ENCODE peak calls at places on chromosomes 7 and 10, in five cellular contexts. O is A549, M is adrenal gland, C is IMR-90, F is esophagus squamous epithelium. E is an unnamed sample.

GRCh38 chr10:33732176-33733025 is 397.9 kb upstream of the NRP1 start:
- DNase-seq in O (no peak), M (no peak), C (peak), F (no peak), E (no peak)

GRCh38 chr10:125343118-125343752 is 182.9 kb upstream of the CTBP2 start:
- DNase-seq in O (peak), M (no peak), C (peak), F (no peak), E (no peak)

GRCh38 chr10:64082083-64082482 is 560.9 kb downstream of the REEP3 start:
- DNase-seq in O (no peak), M (no peak), C (no peak), F (no peak), E (no peak)

GRCh38 chr10:122779924-122780323 is 65.7 kb downstream of the CUZD1 start:
- DNase-seq in O (no peak), M (no peak), C (no peak), F (no peak), E (no peak)

GRCh38 chr7:159032310-159032709 is 112.4 kb downstream of the VIPR2 start:
- DNase-seq in O (no peak), M (no peak), C (no peak), F (no peak), E (no peak)

GRCh38 chr7:74587435-74588126 is 69.9 kb upstream of the GTF2I start:
- DNase-seq in O (peak), M (peak), C (peak), F (no peak), E (peak)

GRCh38 chr10:71878327-71879034 is 27.4 kb upstream of the PSAP start:
- DNase-seq in O (no peak), M (no peak), C (no peak), F (no peak), E (no peak)

GRCh38 chr7:143299840-143300239 is 11.7 kb downstream of the CASP2 start:
- DNase-seq in O (peak), M (peak), C (no peak), F (no peak), E (no peak)

GRCh38 chr10:124028700-124029487 is 64.5 kb downstream of the CHST15 start:
- DNase-seq in O (no peak), M (peak), C (no peak), F (no peak), E (no peak)

GRCh38 chr10:86715836-86716235 is 40.6 kb upstream of the BMPR1A start:
- DNase-seq in O (no peak), M (no peak), C (no peak), F (no peak), E (no peak)

GRCh38 chr7:369476-369980 is 79.6 kb downstream of the FOXL3 start:
- DNase-seq in O (no peak), M (no peak), C (no peak), F (no peak), E (no peak)

GRCh38 chr10:132698211-132698751 is 87.7 kb downstream of the NKX6-2 start:
- DNase-seq in O (no peak), M (no peak), C (no peak), F (no peak), E (no peak)

GRCh38 chr7:150444674-150445365 is 5.6 kb upstream of the GIMAP8 start:
- DNase-seq in O (no peak), M (no peak), C (no peak), F (no peak), E (no peak)

GRCh38 chr10:68082815-68083395 is 7.8 kb upstream of the HERC4 start:
- DNase-seq in O (peak), M (no peak), C (peak), F (no peak), E (no peak)

GRCh38 chr10:25678666-25679065 is 255.4 kb upstream of the MYO3A start:
- DNase-seq in O (no peak), M (no peak), C (no peak), F (no peak), E (no peak)

GRCh38 chr7:18117482-18117881 is 89.8 kb upstream of the PRPS1L1 start:
- DNase-seq in O (no peak), M (no peak), C (peak), F (no peak), E (no peak)

GRCh38 chr10:43623351-43623750 is 17.1 kb downstream of the ZNF485 start:
- DNase-seq in O (no peak), M (no peak), C (peak), F (no peak), E (no peak)

GRCh38 chr10:132112611-132113010 is 46.9 kb downstream of the JAKMIP3 start:
- DNase-seq in O (no peak), M (peak), C (no peak), F (no peak), E (peak)

GRCh38 chr7:98300595-98301372 is 19.3 kb downstream of the BRI3 start:
- DNase-seq in O (no peak), M (no peak), C (no peak), F (no peak), E (no peak)

GRCh38 chr10:58400609-58401008 is 15.4 kb downstream of the TFAM start:
- DNase-seq in O (no peak), M (no peak), C (peak), F (no peak), E (no peak)

GRCh38 chr10:45000138-45000763 is 472 bp upstream of the ZNF22 start:
- DNase-seq in O (no peak), M (peak), C (peak), F (no peak), E (peak)

GRCh38 chr10:101818958-101819633 is 852 bp upstream of the OGA start:
- DNase-seq in O (no peak), M (peak), C (no peak), F (no peak), E (peak)

GRCh38 chr10:92239185-92239599 is 51.7 kb downstream of the CPEB3 start:
- DNase-seq in O (no peak), M (peak), C (no peak), F (no peak), E (no peak)

GRCh38 chr7:34584526-34584925 is 73.5 kb upstream of the NPSR1 start:
- DNase-seq in O (no peak), M (no peak), C (no peak), F (no peak), E (no peak)

GRCh38 chr7:144818516-144818915 is 17.3 kb downstream of the TPK1 start:
- DNase-seq in O (no peak), M (no peak), C (no peak), F (no peak), E (no peak)

GRCh38 chr7:157686285-157686894 is 349.6 kb downstream of the DNAJB6 start:
- DNase-seq in O (no peak), M (no peak), C (no peak), F (no peak), E (no peak)

GRCh38 chr10:102090772-102091171 is 25.6 kb downstream of the HPS6 start:
- DNase-seq in O (no peak), M (no peak), C (peak), F (no peak), E (no peak)

GRCh38 chr7:133807610-133808543 is 319.3 kb upstream of the LRGUK start:
- DNase-seq in O (no peak), M (no peak), C (no peak), F (no peak), E (no peak)

GRCh38 chr10:76329891-76330575 is 898.6 kb downstream of the LRMDA start:
- DNase-seq in O (no peak), M (no peak), C (peak), F (no peak), E (no peak)

GRCh38 chr10:59968705-59969104 is 62.3 kb upstream of the CCDC6 start:
- DNase-seq in O (no peak), M (no peak), C (no peak), F (no peak), E (no peak)

GRCh38 chr10:11551915-11552602 is 59.4 kb downstream of the USP6NL start:
- DNase-seq in O (peak), M (no peak), C (peak), F (no peak), E (no peak)

GRCh38 chr10:33557313-33557712 is 222.8 kb upstream of the NRP1 start:
- DNase-seq in O (no peak), M (no peak), C (no peak), F (no peak), E (no peak)

GRCh38 chr7:155764432-155764798 is 47.8 kb downstream of the SHH start:
- DNase-seq in O (no peak), M (no peak), C (no peak), F (no peak), E (no peak)

GRCh38 chr7:149126662-149127321 is 668 bp upstream of the ZNF425 start:
- DNase-seq in O (peak), M (peak), C (peak), F (no peak), E (no peak)
- H3K4me3 ChIP-seq in O (peak), M (peak), C (peak), F (peak), E (peak)

DNA sequence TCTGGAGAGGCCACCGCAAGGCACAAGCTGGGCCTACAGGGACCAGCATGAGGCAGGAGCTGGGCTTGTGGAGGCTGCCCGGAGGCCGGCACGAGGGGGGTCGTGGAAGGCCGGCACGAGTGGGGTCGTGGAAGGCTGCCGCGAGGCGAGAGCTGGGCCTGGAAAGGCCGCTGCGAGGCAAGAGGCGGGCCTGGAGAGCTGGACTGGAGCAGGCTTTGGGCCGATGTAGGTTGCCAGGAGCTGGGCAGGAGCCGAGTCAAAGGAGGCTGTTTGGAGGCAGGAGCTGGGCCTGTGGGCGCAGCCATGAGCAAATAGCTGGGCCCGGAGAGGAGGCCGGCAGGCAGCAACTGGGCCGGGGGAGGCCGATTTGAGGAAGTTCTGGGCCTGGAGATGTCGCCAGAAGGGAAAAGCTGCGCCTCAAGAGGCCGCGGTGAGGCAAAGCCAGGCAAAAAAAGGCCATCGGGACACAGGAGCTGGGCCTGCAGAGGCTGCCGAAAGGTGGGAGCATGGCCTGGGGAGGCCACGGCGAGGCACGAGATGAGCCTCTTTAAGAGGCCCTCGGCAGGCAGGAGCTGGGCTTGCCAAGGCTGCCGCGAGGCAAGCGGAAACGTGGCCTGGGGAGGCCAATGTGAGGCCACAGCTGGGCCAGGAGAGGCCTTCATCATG is 26.5 kb downstream of the MDH2 start:
- DNase-seq in O (no peak), M (no peak), C (no peak), F (no peak), E (no peak)
- H3K27ac ChIP-seq in O (peak), M (no peak), C (no peak), F (no peak), E (no peak)

DNA sequence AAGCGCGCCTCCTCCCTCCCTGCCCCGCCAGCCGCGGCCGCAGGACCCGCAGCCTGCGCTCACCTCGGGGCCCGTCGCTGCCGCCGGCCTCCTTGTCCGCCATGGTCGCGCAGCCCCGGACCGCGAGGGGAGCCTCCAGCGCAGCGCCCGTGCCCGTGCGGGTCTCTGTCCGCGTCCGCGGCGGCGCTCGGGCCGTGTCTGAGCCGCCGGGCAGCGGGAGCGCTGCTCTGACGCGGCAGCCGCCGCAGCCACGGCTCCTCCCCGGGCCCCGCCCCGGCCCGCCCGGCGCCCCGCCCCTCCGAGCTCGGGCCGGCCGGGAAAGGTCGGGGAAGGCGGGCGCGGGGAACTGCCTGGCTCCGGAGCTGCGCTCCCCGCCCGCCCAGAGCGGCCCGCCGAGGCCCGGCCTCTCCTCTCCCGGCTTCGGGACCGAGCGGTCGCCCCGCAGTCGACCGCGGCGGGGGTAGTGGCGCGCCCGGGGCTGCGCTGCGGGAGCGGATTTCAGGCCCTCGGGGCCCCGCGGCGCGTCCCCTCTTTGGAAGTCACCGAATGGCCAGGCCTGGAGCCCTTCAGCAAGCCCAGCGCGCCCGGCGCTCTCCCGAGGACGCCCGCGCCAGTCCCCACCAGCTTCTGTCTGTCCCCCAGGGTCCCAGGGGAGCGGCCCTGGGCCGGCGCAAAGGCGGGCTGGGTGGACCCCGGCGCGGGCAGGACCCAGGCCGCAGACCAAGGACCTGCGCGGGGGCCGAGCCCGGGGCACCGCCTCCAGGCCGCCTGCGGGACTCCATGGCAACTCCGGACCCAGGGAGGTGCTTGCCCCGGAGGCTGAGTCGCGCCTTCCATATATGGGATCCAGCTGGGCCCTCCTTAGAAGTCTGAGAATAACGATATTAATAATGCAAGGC is at the start of gene HSPA12A:
- DNase-seq in O (peak), M (peak), C (peak), F (no peak), E (peak)
- TF ChIP-seq POLR2A in O (peak), M (peak), C (peak), F (peak), E (peak)

GRCh38 chr7:24477807-24478655 is 95.2 kb upstream of the PALS2 start:
- DNase-seq in O (peak), M (peak), C (peak), F (no peak), E (peak)
- H3K4me3 ChIP-seq in O (no peak), M (no peak), C (no peak), F (no peak), E (no peak)

E was measured in uterus.